ENCODE peak calls at places on chromosome 4, in seven cellular contexts. X is fibroblast of pulmonary artery, W is HuH-7, I is amniotic stem cell, H is GM20000, D is posterior cingulate gyrus, K is bronchial epithelial cell. Z is an unnamed sample.

GRCh38 chr4:6916587-6917444 is 7.2 kb downstream of the TBC1D14 start:
- DNase-seq in D (no peak), K (peak), I (no peak), H (no peak), X (peak), W (no peak), Z (no peak)

GRCh38 chr4:52014903-52015302 is 5.3 kb downstream of the LRRC66 start:
- DNase-seq in I (no peak), W (no peak), K (no peak), H (no peak), D (no peak), X (no peak), Z (no peak)

GRCh38 chr4:5705672-5706310 is 2.6 kb downstream of the EVC2 start:
- DNase-seq in D (no peak), K (no peak), H (no peak), I (no peak), W (no peak), X (peak), Z (no peak)

GRCh38 chr4:181181331-181181730 is 1061.9 kb upstream of the TENM3 start:
- DNase-seq in X (no peak), I (no peak), H (no peak), W (no peak), K (peak), D (no peak), Z (no peak)

GRCh38 chr4:8528713-8529112 is 51.5 kb upstream of the GPR78 start:
- DNase-seq in D (no peak), H (no peak), I (no peak), X (peak), W (no peak), K (peak), Z (no peak)

GRCh38 chr4:184506527-184507121 is 32.3 kb upstream of the IRF2 start:
- DNase-seq in X (no peak), W (no peak), H (peak), D (no peak), I (no peak), K (no peak), Z (no peak)

GRCh38 chr4:142480244-142480643 is 365.9 kb downstream of the INPP4B start:
- DNase-seq in H (no peak), K (peak), I (no peak), X (peak), W (no peak), D (no peak), Z (no peak)

GRCh38 chr4:141346144-141346543 is 125.4 kb downstream of the ZNF330 start:
- DNase-seq in X (peak), W (peak), D (no peak), H (peak), I (no peak), K (peak), Z (peak)

GRCh38 chr4:183727482-183727881 is 68.4 kb downstream of the TRAPPC11 start:
- DNase-seq in K (no peak), I (no peak), W (no peak), H (no peak), X (no peak), D (no peak), Z (no peak)

GRCh38 chr4:184251680-184252000 is 34.0 kb upstream of the ENPP6 start:
- DNase-seq in K (no peak), D (no peak), W (no peak), H (no peak), I (no peak), X (no peak), Z (no peak)

GRCh38 chr4:37803348-37803973 is 23.0 kb upstream of the PGM2 start:
- DNase-seq in H (peak), W (no peak), K (peak), X (peak), D (no peak), I (peak), Z (no peak)

GRCh38 chr4:39976945-39977488 is 694 bp downstream of the PDS5A start:
- DNase-seq in K (no peak), I (no peak), H (peak), W (peak), X (peak), D (no peak), Z (no peak)

GRCh38 chr4:5500165-5500564 is 208.2 kb downstream of the EVC2 start:
- DNase-seq in D (no peak), X (peak), I (no peak), K (peak), H (no peak), W (no peak), Z (no peak)

GRCh38 chr4:123517971-123518370 is 121.4 kb downstream of the SPRY1 start:
- DNase-seq in X (peak), H (no peak), D (no peak), K (no peak), I (no peak), W (no peak), Z (no peak)

GRCh38 chr4:37490391-37491347 is 195.5 kb downstream of the RELL1 start:
- DNase-seq in W (peak), I (no peak), D (no peak), X (no peak), K (no peak), H (no peak), Z (no peak)

GRCh38 chr4:22315643-22316042 is 200.2 kb downstream of the ADGRA3 start:
- DNase-seq in D (no peak), H (no peak), W (no peak), X (no peak), I (no peak), K (no peak), Z (no peak)

GRCh38 chr4:16227462-16227868 is 1.2 kb upstream of the TAPT1 start:
- DNase-seq in D (no peak), K (no peak), X (peak), I (no peak), W (no peak), H (no peak), Z (no peak)

GRCh38 chr4:5157721-5158390 is 106.6 kb downstream of the STK32B start:
- DNase-seq in K (no peak), D (no peak), H (no peak), X (no peak), W (no peak), I (no peak), Z (no peak)

GRCh38 chr4:2925931-2926860 is 37.0 kb downstream of the NOP14 start:
- DNase-seq in W (no peak), D (no peak), H (no peak), I (no peak), X (no peak), K (no peak), Z (no peak)

GRCh38 chr4:3369781-3370660 is 71.7 kb upstream of the HGFAC start:
- DNase-seq in X (peak), I (peak), D (no peak), H (peak), W (no peak), K (peak), Z (no peak)

GRCh38 chr4:166981847-166982246 is 252.4 kb downstream of the SPOCK3 start:
- DNase-seq in K (no peak), H (no peak), I (no peak), W (peak), X (no peak), D (no peak), Z (no peak)

GRCh38 chr4:56773346-56773745 is 48.2 kb downstream of the SPINK2 start:
- DNase-seq in X (no peak), D (no peak), W (no peak), I (no peak), K (no peak), H (no peak), Z (no peak)

GRCh38 chr4:105520819-105521790 is 31.3 kb upstream of the ARHGEF38 start:
- DNase-seq in I (peak), H (peak), K (peak), D (no peak), X (peak), W (peak), Z (no peak)

GRCh38 chr4:103292373-103292772 is 94.2 kb upstream of the CENPE start:
- DNase-seq in W (no peak), H (no peak), X (no peak), D (no peak), I (no peak), K (no peak), Z (no peak)

GRCh38 chr4:138916763-138917162 is 98.8 kb upstream of the NOCT start:
- DNase-seq in D (no peak), I (no peak), H (no peak), X (no peak), K (no peak), W (no peak), Z (no peak)

GRCh38 chr4:1948892-1949436 is 59.8 kb downstream of the NELFA start:
- DNase-seq in I (no peak), D (no peak), X (no peak), K (no peak), W (no peak), H (no peak), Z (no peak)

GRCh38 chr4:26076000-26076587 is 162.1 kb downstream of the SMIM20 start:
- DNase-seq in H (peak), W (no peak), X (peak), K (peak), I (no peak), D (no peak), Z (no peak)

GRCh38 chr4:38872620-38873019 is 5.0 kb downstream of the FAM114A1 start:
- DNase-seq in X (no peak), I (no peak), K (peak), D (no peak), H (no peak), W (peak), Z (no peak)

GRCh38 chr4:87219648-87220093 is 747 bp downstream of the KLHL8 start:
- DNase-seq in X (peak), W (peak), K (peak), H (peak), I (no peak), D (no peak), Z (no peak)

GRCh38 chr4:41140410-41140809 is 73.9 kb downstream of the APBB2 start:
- DNase-seq in H (no peak), K (no peak), W (no peak), D (no peak), X (no peak), I (no peak), Z (no peak)

GRCh38 chr4:184891765-184892164 is 66.0 kb upstream of the ACSL1 start:
- DNase-seq in H (no peak), W (no peak), X (no peak), D (no peak), I (no peak), K (no peak), Z (no peak)

Z was measured in D721Med.